ENCODE peak calls at places on chromosomes 3 and 15, in nine cellular contexts. One of them, this sample, is unnamed.
A peak's percentile ranks its signal among the peaks of the same experiment; 100 is the strongest.

GRCh38 chr15:71207141-71207540 is 91.9 kb downstream of the THSD4 start:
- DNase-seq in substantia nigra: no peak
- DNase-seq in stimulated activated CD8-positive, alpha-beta memory T cell treated with anti-CD3 and anti-CD28 coated beads, Interleukin-4, amount 100 ng/mL, for 1 hour: no peak
- DNase-seq in psoas muscle: no peak
- DNase-seq in AG04450: no peak
- DNase-seq in HL-60: no peak
- DNase-seq in NCI-H1092: no peak
- DNase-seq in colonic mucosa: no peak
- DNase-seq in tibial artery: no peak
- DNase-seq in this sample: no peak

GRCh38 chr15:40029979-40030893 is 8.7 kb downstream of the SRP14 start:
- DNase-seq in colonic mucosa: peak; percentile 52
- DNase-seq in HL-60: peak; percentile 42
- DNase-seq in psoas muscle: no peak
- DNase-seq in substantia nigra: no peak
- DNase-seq in tibial artery: no peak
- DNase-seq in NCI-H1092: no peak
- DNase-seq in stimulated activated CD8-positive, alpha-beta memory T cell treated with anti-CD3 and anti-CD28 coated beads, Interleukin-4, amount 100 ng/mL, for 1 hour: no peak
- DNase-seq in AG04450: no peak
- DNase-seq in this sample: peak; percentile 29

GRCh38 chr15:77266708-77267387 is 153.1 kb downstream of the PEAK1 start:
- DNase-seq in substantia nigra: no peak
- DNase-seq in psoas muscle: no peak
- DNase-seq in AG04450: no peak
- DNase-seq in stimulated activated CD8-positive, alpha-beta memory T cell treated with anti-CD3 and anti-CD28 coated beads, Interleukin-4, amount 100 ng/mL, for 1 hour: no peak
- DNase-seq in colonic mucosa: no peak
- DNase-seq in HL-60: no peak
- DNase-seq in NCI-H1092: no peak
- DNase-seq in tibial artery: no peak
- DNase-seq in this sample: no peak

GRCh38 chr3:183812746-183813445 is 12.5 kb downstream of the MAP6D1 start:
- DNase-seq in stimulated activated CD8-positive, alpha-beta memory T cell treated with anti-CD3 and anti-CD28 coated beads, Interleukin-4, amount 100 ng/mL, for 1 hour: no peak
- DNase-seq in NCI-H1092: no peak
- DNase-seq in AG04450: no peak
- DNase-seq in HL-60: no peak
- DNase-seq in substantia nigra: peak; percentile 18
- DNase-seq in colonic mucosa: no peak
- DNase-seq in tibial artery: no peak
- DNase-seq in psoas muscle: no peak
- DNase-seq in this sample: no peak

GRCh38 chr3:42300013-42300412 is 34.0 kb upstream of the CCK start:
- DNase-seq in psoas muscle: no peak
- DNase-seq in substantia nigra: no peak
- DNase-seq in tibial artery: no peak
- DNase-seq in NCI-H1092: no peak
- DNase-seq in AG04450: peak; percentile 1
- DNase-seq in stimulated activated CD8-positive, alpha-beta memory T cell treated with anti-CD3 and anti-CD28 coated beads, Interleukin-4, amount 100 ng/mL, for 1 hour: peak; percentile 1
- DNase-seq in colonic mucosa: no peak
- DNase-seq in HL-60: peak; percentile 9
- DNase-seq in this sample: peak; percentile 48

GRCh38 chr3:58013973-58014649 is 5.9 kb downstream of the FLNB start:
- DNase-seq in substantia nigra: no peak
- DNase-seq in psoas muscle: peak; percentile 69
- DNase-seq in NCI-H1092: no peak
- DNase-seq in HL-60: no peak
- DNase-seq in stimulated activated CD8-positive, alpha-beta memory T cell treated with anti-CD3 and anti-CD28 coated beads, Interleukin-4, amount 100 ng/mL, for 1 hour: no peak
- DNase-seq in colonic mucosa: no peak
- DNase-seq in AG04450: peak; percentile 76
- DNase-seq in tibial artery: peak; percentile 71
- DNase-seq in this sample: peak; percentile 66

GRCh38 chr15:64912926-64913325 is 1.2 kb downstream of the ANKDD1A start:
- DNase-seq in NCI-H1092: no peak
- DNase-seq in psoas muscle: no peak
- DNase-seq in HL-60: no peak
- DNase-seq in substantia nigra: no peak
- DNase-seq in tibial artery: no peak
- DNase-seq in stimulated activated CD8-positive, alpha-beta memory T cell treated with anti-CD3 and anti-CD28 coated beads, Interleukin-4, amount 100 ng/mL, for 1 hour: no peak
- DNase-seq in colonic mucosa: no peak
- DNase-seq in AG04450: no peak
- DNase-seq in this sample: no peak

GRCh38 chr3:75176886-75177285 is 487.2 kb upstream of the FRG2C start:
- DNase-seq in substantia nigra: no peak
- DNase-seq in HL-60: no peak
- DNase-seq in stimulated activated CD8-positive, alpha-beta memory T cell treated with anti-CD3 and anti-CD28 coated beads, Interleukin-4, amount 100 ng/mL, for 1 hour: no peak
- DNase-seq in tibial artery: no peak
- DNase-seq in AG04450: no peak
- DNase-seq in NCI-H1092: no peak
- DNase-seq in colonic mucosa: no peak
- DNase-seq in psoas muscle: no peak
- DNase-seq in this sample: no peak

GRCh38 chr3:24303057-24303754 is 191.4 kb downstream of the THRB start:
- DNase-seq in substantia nigra: no peak
- DNase-seq in colonic mucosa: no peak
- DNase-seq in tibial artery: no peak
- DNase-seq in NCI-H1092: no peak
- DNase-seq in HL-60: no peak
- DNase-seq in stimulated activated CD8-positive, alpha-beta memory T cell treated with anti-CD3 and anti-CD28 coated beads, Interleukin-4, amount 100 ng/mL, for 1 hour: no peak
- DNase-seq in psoas muscle: no peak
- DNase-seq in AG04450: no peak
- DNase-seq in this sample: no peak

GRCh38 chr3:58234516-58234931 is 3.1 kb upstream of the ABHD6 start:
- DNase-seq in tibial artery: no peak
- DNase-seq in stimulated activated CD8-positive, alpha-beta memory T cell treated with anti-CD3 and anti-CD28 coated beads, Interleukin-4, amount 100 ng/mL, for 1 hour: no peak
- DNase-seq in HL-60: no peak
- DNase-seq in colonic mucosa: no peak
- DNase-seq in AG04450: peak; percentile 21
- DNase-seq in substantia nigra: no peak
- DNase-seq in NCI-H1092: no peak
- DNase-seq in psoas muscle: no peak
- DNase-seq in this sample: no peak

GRCh38 chr3:40504636-40505430 is 1.0 kb upstream of the ZNF620 start:
- DNase-seq in HL-60: no peak
- DNase-seq in tibial artery: peak; percentile 67
- DNase-seq in NCI-H1092: no peak
- DNase-seq in substantia nigra: no peak
- DNase-seq in stimulated activated CD8-positive, alpha-beta memory T cell treated with anti-CD3 and anti-CD28 coated beads, Interleukin-4, amount 100 ng/mL, for 1 hour: no peak
- DNase-seq in psoas muscle: no peak
- DNase-seq in AG04450: peak; percentile 82
- DNase-seq in colonic mucosa: peak; percentile 26
- DNase-seq in this sample: peak; percentile 58

GRCh38 chr3:197801801-197802504 is 10.9 kb downstream of the LRCH3 start:
- DNase-seq in NCI-H1092: no peak
- DNase-seq in psoas muscle: no peak
- DNase-seq in colonic mucosa: no peak
- DNase-seq in HL-60: peak; percentile 49
- DNase-seq in substantia nigra: no peak
- DNase-seq in stimulated activated CD8-positive, alpha-beta memory T cell treated with anti-CD3 and anti-CD28 coated beads, Interleukin-4, amount 100 ng/mL, for 1 hour: no peak
- DNase-seq in AG04450: no peak
- DNase-seq in tibial artery: no peak
- DNase-seq in this sample: no peak

GRCh38 chr15:40257656-40258450 is 19.0 kb downstream of the PAK6 start:
- DNase-seq in substantia nigra: no peak
- DNase-seq in stimulated activated CD8-positive, alpha-beta memory T cell treated with anti-CD3 and anti-CD28 coated beads, Interleukin-4, amount 100 ng/mL, for 1 hour: no peak
- DNase-seq in AG04450: no peak
- DNase-seq in HL-60: no peak
- DNase-seq in colonic mucosa: no peak
- DNase-seq in psoas muscle: no peak
- DNase-seq in NCI-H1092: no peak
- DNase-seq in tibial artery: no peak
- DNase-seq in this sample: no peak

GRCh38 chr15:78072080-78072892 is 5.2 kb downstream of the TBC1D2B start:
- DNase-seq in substantia nigra: no peak
- DNase-seq in HL-60: peak; percentile 66
- DNase-seq in colonic mucosa: peak; percentile 76
- DNase-seq in stimulated activated CD8-positive, alpha-beta memory T cell treated with anti-CD3 and anti-CD28 coated beads, Interleukin-4, amount 100 ng/mL, for 1 hour: no peak
- DNase-seq in AG04450: no peak
- DNase-seq in tibial artery: peak; percentile 64
- DNase-seq in psoas muscle: no peak
- DNase-seq in NCI-H1092: no peak
- DNase-seq in this sample: peak; percentile 22

GRCh38 chr3:13415236-13416001 is 4.7 kb downstream of the NUP210 start:
- DNase-seq in colonic mucosa: no peak
- DNase-seq in NCI-H1092: no peak
- DNase-seq in HL-60: peak; percentile 52
- DNase-seq in stimulated activated CD8-positive, alpha-beta memory T cell treated with anti-CD3 and anti-CD28 coated beads, Interleukin-4, amount 100 ng/mL, for 1 hour: no peak
- DNase-seq in substantia nigra: no peak
- DNase-seq in AG04450: no peak
- DNase-seq in tibial artery: no peak
- DNase-seq in psoas muscle: no peak
- DNase-seq in this sample: no peak

GRCh38 chr15:41851755-41852370 is 13.2 kb downstream of the PLA2G4B start:
- DNase-seq in AG04450: no peak
- DNase-seq in NCI-H1092: no peak
- DNase-seq in colonic mucosa: no peak
- DNase-seq in psoas muscle: no peak
- DNase-seq in tibial artery: no peak
- DNase-seq in stimulated activated CD8-positive, alpha-beta memory T cell treated with anti-CD3 and anti-CD28 coated beads, Interleukin-4, amount 100 ng/mL, for 1 hour: no peak
- DNase-seq in HL-60: no peak
- DNase-seq in substantia nigra: no peak
- DNase-seq in this sample: no peak

GRCh38 chr3:171428321-171428787 is 31.9 kb downstream of the TNIK start:
- DNase-seq in AG04450: no peak
- DNase-seq in NCI-H1092: no peak
- DNase-seq in tibial artery: no peak
- DNase-seq in stimulated activated CD8-positive, alpha-beta memory T cell treated with anti-CD3 and anti-CD28 coated beads, Interleukin-4, amount 100 ng/mL, for 1 hour: no peak
- DNase-seq in HL-60: no peak
- DNase-seq in substantia nigra: no peak
- DNase-seq in psoas muscle: no peak
- DNase-seq in colonic mucosa: no peak
- DNase-seq in this sample: no peak